ENCODE peak calls at places on chromosomes 6 and 20, in five cellular contexts. One of them, this sample, is unnamed. For H3K4me1, the result is how much of the 10 kb centered on the place peaks cover.

GRCh38 chr6:14270925-14271791 is 153.6 kb downstream of the CD83 start:
- DNase-seq in IMR-90: peak
- DNase-seq in endothelial cell of umbilical vein: no peak
- DNase-seq in A549: peak
- DNase-seq in stomach: peak
- DNase-seq in this sample: peak

GRCh38 chr20:22390543-22390903 is 193.8 kb downstream of the FOXA2 start:
- DNase-seq in A549: no peak
- DNase-seq in endothelial cell of umbilical vein: no peak
- DNase-seq in IMR-90: no peak
- DNase-seq in stomach: no peak
- DNase-seq in this sample: no peak

GRCh38 chr6:98532004-98532403 is 302.4 kb upstream of the POU3F2 start:
- DNase-seq in IMR-90: no peak
- DNase-seq in stomach: no peak
- DNase-seq in A549: no peak
- DNase-seq in endothelial cell of umbilical vein: no peak
- DNase-seq in this sample: no peak

GRCh38 chr6:135667694-135668455 is 170.3 kb upstream of the AHI1 start:
- DNase-seq in A549: peak
- DNase-seq in stomach: no peak
- DNase-seq in IMR-90: peak
- DNase-seq in endothelial cell of umbilical vein: peak
- DNase-seq in this sample: no peak

GRCh38 chr6:138422861-138423260 is 18.8 kb downstream of the HEBP2 start:
- DNase-seq in endothelial cell of umbilical vein: peak
- DNase-seq in A549: no peak
- DNase-seq in IMR-90: no peak
- DNase-seq in stomach: no peak
- DNase-seq in this sample: no peak

GRCh38 chr20:35463455-35464300 is 8.3 kb downstream of the CEP250 start:
- DNase-seq in stomach: peak
- DNase-seq in IMR-90: peak
- DNase-seq in endothelial cell of umbilical vein: peak
- DNase-seq in A549: peak
- DNase-seq in this sample: no peak

GRCh38 chr20:7959484-7959883 is 19.2 kb upstream of the HAO1 start:
- DNase-seq in stomach: no peak
- DNase-seq in A549: no peak
- DNase-seq in IMR-90: no peak
- DNase-seq in endothelial cell of umbilical vein: no peak
- DNase-seq in this sample: no peak

GRCh38 chr6:52132326-52132725 is 44.9 kb upstream of the PKHD1 start:
- DNase-seq in IMR-90: no peak
- DNase-seq in stomach: no peak
- DNase-seq in A549: no peak
- DNase-seq in endothelial cell of umbilical vein: no peak
- DNase-seq in this sample: no peak

GRCh38 chr6:90369024-90369519 is 72.4 kb upstream of the BACH2 start:
- DNase-seq in stomach: peak
- DNase-seq in A549: peak
- DNase-seq in endothelial cell of umbilical vein: peak
- DNase-seq in IMR-90: peak
- DNase-seq in this sample: no peak

GRCh38 chr6:28090902-28091586 is 10.7 kb downstream of the ZNF165 start:
- DNase-seq in endothelial cell of umbilical vein: no peak
- DNase-seq in IMR-90: no peak
- DNase-seq in stomach: no peak
- DNase-seq in A549: no peak
- DNase-seq in this sample: no peak

GRCh38 chr20:51171141-51171540 is 148.2 kb upstream of the KCNG1 start:
- DNase-seq in A549: no peak
- DNase-seq in IMR-90: no peak
- DNase-seq in stomach: no peak
- DNase-seq in endothelial cell of umbilical vein: no peak
- DNase-seq in this sample: no peak

GRCh38 chr6:8082954-8083858 is 19.0 kb upstream of the BLOC1S5 start:
- DNase-seq in stomach: peak
- DNase-seq in IMR-90: peak
- DNase-seq in endothelial cell of umbilical vein: peak
- DNase-seq in A549: peak
- DNase-seq in this sample: no peak

GRCh38 chr6:116405147-116405546 is 34.4 kb downstream of the DSE start:
- DNase-seq in A549: no peak
- DNase-seq in stomach: no peak
- DNase-seq in IMR-90: peak
- DNase-seq in endothelial cell of umbilical vein: no peak
- DNase-seq in this sample: no peak

GRCh38 chr20:34693414-34693813 is 10.7 kb upstream of the TP53INP2 start:
- DNase-seq in IMR-90: no peak
- DNase-seq in stomach: no peak
- DNase-seq in A549: no peak
- DNase-seq in endothelial cell of umbilical vein: no peak
- DNase-seq in this sample: no peak

GRCh38 chr6:3751730-3752537 is 421 bp upstream of the PXDC1 start:
- DNase-seq in stomach: peak
- DNase-seq in A549: peak
- DNase-seq in IMR-90: peak
- DNase-seq in endothelial cell of umbilical vein: peak
- DNase-seq in this sample: peak

GRCh38 chr6:27238010-27238983 is 9.2 kb upstream of the PRSS16 start:
- DNase-seq in stomach: no peak
- DNase-seq in IMR-90: no peak
- DNase-seq in A549: peak
- DNase-seq in endothelial cell of umbilical vein: peak
- DNase-seq in this sample: no peak

GRCh38 chr20:57272883-57273282 is 6.4 kb upstream of the BMP7 start:
- DNase-seq in A549: no peak
- DNase-seq in stomach: no peak
- DNase-seq in IMR-90: no peak
- DNase-seq in endothelial cell of umbilical vein: no peak
- DNase-seq in this sample: no peak

GRCh38 chr6:121594053-121594452 is 158.6 kb downstream of the GJA1 start:
- DNase-seq in endothelial cell of umbilical vein: no peak
- DNase-seq in A549: no peak
- DNase-seq in stomach: no peak
- DNase-seq in IMR-90: no peak
- DNase-seq in this sample: no peak

GRCh38 chr20:831251-831650 is 2.3 kb upstream of the FAM110A start:
- DNase-seq in stomach: no peak
- DNase-seq in IMR-90: no peak
- DNase-seq in A549: no peak
- DNase-seq in endothelial cell of umbilical vein: no peak
- DNase-seq in this sample: no peak

GRCh38 chr20:29497261-29497671 is 1760.2 kb upstream of the DEFB115 start:
- DNase-seq in IMR-90: no peak
- DNase-seq in endothelial cell of umbilical vein: no peak
- DNase-seq in stomach: no peak
- DNase-seq in A549: no peak
- DNase-seq in this sample: peak
- TF ChIP-seq POLR2A in IMR-90: no peak
- TF ChIP-seq POLR2A in endothelial cell of umbilical vein: no peak
- TF ChIP-seq POLR2A in stomach: no peak
- TF ChIP-seq POLR2A in A549: no peak
- TF ChIP-seq POLR2A in this sample: no peak

DNA sequence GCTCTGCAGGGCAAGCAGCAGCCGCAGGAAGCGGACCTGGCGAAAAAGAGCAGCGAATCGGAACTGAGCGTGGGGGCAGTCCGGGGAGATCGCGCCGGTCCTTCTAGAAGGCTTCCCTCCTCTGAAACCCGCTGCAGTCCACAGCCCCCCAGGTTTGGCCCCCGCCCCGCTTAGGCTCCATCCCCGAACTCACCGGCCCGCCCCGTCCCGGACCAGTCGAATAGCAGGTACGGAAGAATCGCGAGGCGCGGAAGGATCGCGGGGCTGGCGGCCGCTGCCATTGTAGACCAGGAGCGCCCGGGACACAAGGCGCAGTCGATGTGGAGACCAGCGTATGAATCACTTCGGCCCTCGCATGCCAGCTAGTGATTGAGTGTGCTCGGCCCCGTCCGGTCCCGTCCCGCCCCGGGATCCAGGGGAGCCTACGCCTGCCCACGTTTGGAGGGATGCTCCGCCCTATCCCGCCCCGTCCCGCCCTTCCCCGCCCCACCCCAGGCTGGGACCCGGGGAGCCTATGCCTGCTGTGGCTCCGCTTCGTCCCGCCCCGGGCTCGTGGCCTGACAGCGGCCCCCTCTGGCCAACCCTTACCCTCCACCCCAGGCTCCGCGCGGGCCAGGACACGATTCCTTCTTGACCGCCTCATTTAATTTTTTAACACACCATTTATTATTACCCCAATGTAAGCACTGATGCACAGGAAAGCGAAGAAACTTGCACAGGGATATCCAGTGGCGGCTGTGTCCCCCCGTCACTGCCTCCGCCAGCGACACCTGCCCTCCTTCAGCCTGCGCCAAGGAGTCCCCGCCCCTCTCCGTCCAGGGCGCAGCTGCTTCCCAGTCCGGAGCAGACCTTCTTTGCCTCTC is at the start of gene ULBP3:
- DNase-seq in endothelial cell of umbilical vein: peak
- DNase-seq in A549: peak
- DNase-seq in stomach: peak
- DNase-seq in IMR-90: peak
- DNase-seq in this sample: peak
- H3K27ac ChIP-seq in endothelial cell of umbilical vein: peak
- H3K27ac ChIP-seq in A549: peak
- H3K27ac ChIP-seq in stomach: peak
- H3K27ac ChIP-seq in IMR-90: peak
- H3K27ac ChIP-seq in this sample: peak

GRCh38 chr20:62553136-62553837 is 77.5 kb upstream of the GATA5 start:
- DNase-seq in stomach: no peak
- DNase-seq in IMR-90: no peak
- DNase-seq in A549: no peak
- DNase-seq in endothelial cell of umbilical vein: no peak
- DNase-seq in this sample: no peak

GRCh38 chr20:62553838-62554161 is 78.0 kb upstream of the GATA5 start:
- DNase-seq in IMR-90: no peak
- DNase-seq in endothelial cell of umbilical vein: no peak
- DNase-seq in stomach: no peak
- DNase-seq in A549: no peak
- DNase-seq in this sample: no peak

GRCh38 chr20:62554214-62554897 is 78.6 kb upstream of the GATA5 start:
- DNase-seq in IMR-90: no peak
- DNase-seq in A549: no peak
- DNase-seq in endothelial cell of umbilical vein: no peak
- DNase-seq in stomach: no peak
- DNase-seq in this sample: no peak

GRCh38 chr20:62551408-62552323 is 75.9 kb upstream of the GATA5 start:
- DNase-seq in A549: no peak
- DNase-seq in IMR-90: no peak
- DNase-seq in stomach: no peak
- DNase-seq in endothelial cell of umbilical vein: no peak
- DNase-seq in this sample: no peak

GRCh38 chr20:62552613-62553012 is 76.8 kb upstream of the GATA5 start:
- DNase-seq in stomach: no peak
- DNase-seq in IMR-90: no peak
- DNase-seq in endothelial cell of umbilical vein: no peak
- DNase-seq in A549: no peak
- DNase-seq in this sample: no peak
- H3K4me1 ChIP-seq in stomach: half or more
- H3K4me1 ChIP-seq in IMR-90: under half
- H3K4me1 ChIP-seq in endothelial cell of umbilical vein: under half
- H3K4me1 ChIP-seq in A549: under half
- H3K4me1 ChIP-seq in this sample: under half

DNA sequence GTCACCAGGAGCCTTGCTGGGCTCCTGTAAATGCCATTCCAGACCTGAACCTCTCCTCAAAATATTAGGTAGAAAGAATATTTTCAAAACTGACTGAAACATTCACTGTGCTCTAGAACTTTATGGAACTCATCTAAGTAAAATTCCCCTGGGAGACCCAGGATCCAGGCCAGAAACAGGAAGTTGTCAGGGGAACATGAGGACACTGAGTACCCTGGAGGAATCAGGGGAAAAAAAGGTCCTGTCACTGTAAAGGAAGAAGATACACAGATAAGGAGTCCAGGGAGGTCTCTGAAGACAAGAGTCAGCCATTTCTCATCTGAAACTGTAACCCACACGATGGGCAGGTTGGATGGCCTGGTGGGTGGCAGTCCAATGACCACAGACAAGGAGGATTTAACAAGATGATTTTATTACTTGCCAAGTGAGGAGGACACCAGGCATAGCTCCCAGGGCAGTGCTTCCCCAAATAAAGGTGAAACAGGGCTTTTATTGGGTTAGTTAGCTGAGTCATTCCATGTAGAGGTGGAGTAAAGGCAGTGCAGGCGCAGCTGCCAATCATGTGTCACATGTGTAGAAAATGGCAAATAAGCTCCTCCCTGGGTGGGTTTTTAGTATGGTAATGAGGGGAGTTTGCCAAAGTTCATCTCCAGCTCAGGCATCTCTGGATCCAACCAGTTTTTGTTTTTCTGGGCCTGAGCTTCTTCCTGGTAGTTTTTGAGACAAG is 138.5 kb downstream of the RCAN2 start:
- DNase-seq in endothelial cell of umbilical vein: no peak
- DNase-seq in A549: no peak
- DNase-seq in stomach: no peak
- DNase-seq in IMR-90: no peak
- DNase-seq in this sample: no peak
- TF ChIP-seq POLR2A in endothelial cell of umbilical vein: no peak
- TF ChIP-seq POLR2A in A549: no peak
- TF ChIP-seq POLR2A in stomach: no peak
- TF ChIP-seq POLR2A in IMR-90: no peak
- TF ChIP-seq POLR2A in this sample: no peak

DNA sequence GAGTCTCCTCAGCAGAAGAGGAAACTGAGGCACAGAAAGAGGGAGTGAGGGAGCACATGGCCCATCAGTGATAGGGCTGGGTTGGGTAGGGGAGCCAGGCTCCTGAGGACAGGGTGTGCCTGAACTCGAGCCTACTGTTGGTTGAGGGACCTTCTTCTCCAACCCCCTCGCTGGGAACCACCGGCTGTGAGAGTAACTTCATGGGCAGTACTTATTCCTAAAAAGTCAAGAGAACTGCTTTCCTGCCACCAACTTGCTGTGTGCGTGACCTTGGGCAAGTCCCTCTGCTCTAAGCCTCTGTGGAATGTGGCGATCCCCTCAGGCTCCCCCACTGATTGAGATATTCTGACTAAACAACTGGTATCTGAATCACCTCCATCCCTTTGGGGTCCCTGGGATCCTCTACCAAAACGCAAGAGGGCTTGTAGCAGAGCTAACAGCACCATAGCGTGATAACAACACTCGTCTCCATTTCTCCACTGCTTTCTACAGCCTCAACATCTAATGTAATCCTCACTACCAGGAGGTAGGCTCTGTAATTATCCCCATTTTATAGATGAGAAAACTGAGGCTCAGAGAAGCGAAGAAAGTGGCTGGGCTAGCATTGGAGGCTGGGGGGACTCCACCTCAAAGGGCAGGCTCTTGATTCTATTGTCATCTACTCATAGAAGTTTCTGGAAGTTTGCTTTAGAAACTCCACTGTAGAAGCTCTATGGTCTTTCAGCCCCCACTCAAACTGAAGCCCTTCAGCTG is 76.0 kb downstream of the JPH2 start:
- DNase-seq in stomach: no peak
- DNase-seq in A549: no peak
- DNase-seq in IMR-90: no peak
- DNase-seq in endothelial cell of umbilical vein: no peak
- DNase-seq in this sample: no peak
- H3K27ac ChIP-seq in stomach: no peak
- H3K27ac ChIP-seq in A549: no peak
- H3K27ac ChIP-seq in IMR-90: no peak
- H3K27ac ChIP-seq in endothelial cell of umbilical vein: no peak
- H3K27ac ChIP-seq in this sample: peak